ENCODE peak calls at places on chromosomes 2 and 18, in ten cellular contexts. One of them, this sample, is unnamed.

GRCh38 chr2:68059769-68060525 is 2.9 kb downstream of the C1D start:
- DNase-seq in A549: no peak
- DNase-seq in WTC11: no peak
- DNase-seq in left lung: no peak
- DNase-seq in AG09309: peak
- DNase-seq in IMR-90: peak
- DNase-seq in BE2C: no peak
- DNase-seq in NB4: no peak
- DNase-seq in adrenal gland: no peak
- DNase-seq in Calu3: no peak
- DNase-seq in this sample: no peak

GRCh38 chr18:64929026-64929425 is 780.1 kb upstream of the LINC00305 start:
- DNase-seq in IMR-90: no peak
- DNase-seq in A549: no peak
- DNase-seq in BE2C: no peak
- DNase-seq in left lung: no peak
- DNase-seq in WTC11: no peak
- DNase-seq in NB4: no peak
- DNase-seq in AG09309: no peak
- DNase-seq in Calu3: no peak
- DNase-seq in adrenal gland: no peak
- DNase-seq in this sample: no peak

GRCh38 chr2:140947236-140947635 is 1183.6 kb downstream of the LRP1B start:
- DNase-seq in WTC11: no peak
- DNase-seq in NB4: no peak
- DNase-seq in adrenal gland: no peak
- DNase-seq in Calu3: no peak
- DNase-seq in AG09309: no peak
- DNase-seq in left lung: no peak
- DNase-seq in A549: no peak
- DNase-seq in IMR-90: no peak
- DNase-seq in BE2C: no peak
- DNase-seq in this sample: no peak

GRCh38 chr2:239316562-239317465 is 84.0 kb downstream of the HDAC4 start:
- DNase-seq in Calu3: no peak
- DNase-seq in adrenal gland: peak
- DNase-seq in left lung: no peak
- DNase-seq in BE2C: no peak
- DNase-seq in A549: no peak
- DNase-seq in IMR-90: peak
- DNase-seq in NB4: no peak
- DNase-seq in AG09309: no peak
- DNase-seq in WTC11: no peak
- DNase-seq in this sample: peak

GRCh38 chr2:42057159-42057901 is 9.5 kb downstream of the PKDCC start:
- DNase-seq in WTC11: no peak
- DNase-seq in A549: no peak
- DNase-seq in left lung: no peak
- DNase-seq in IMR-90: no peak
- DNase-seq in BE2C: no peak
- DNase-seq in AG09309: no peak
- DNase-seq in adrenal gland: no peak
- DNase-seq in NB4: no peak
- DNase-seq in Calu3: no peak
- DNase-seq in this sample: no peak

GRCh38 chr2:15667579-15668556 is 76.2 kb downstream of the DDX1 start:
- DNase-seq in A549: no peak
- DNase-seq in adrenal gland: no peak
- DNase-seq in left lung: no peak
- DNase-seq in Calu3: no peak
- DNase-seq in IMR-90: peak
- DNase-seq in NB4: no peak
- DNase-seq in WTC11: no peak
- DNase-seq in AG09309: no peak
- DNase-seq in BE2C: no peak
- DNase-seq in this sample: no peak

GRCh38 chr18:75198046-75198445 is 10.9 kb downstream of the PTGR3 start:
- DNase-seq in AG09309: no peak
- DNase-seq in BE2C: no peak
- DNase-seq in adrenal gland: no peak
- DNase-seq in A549: no peak
- DNase-seq in left lung: no peak
- DNase-seq in NB4: no peak
- DNase-seq in Calu3: no peak
- DNase-seq in IMR-90: peak
- DNase-seq in WTC11: no peak
- DNase-seq in this sample: no peak

GRCh38 chr2:177633111-177633510 is 240.5 kb downstream of the AGPS start:
- DNase-seq in adrenal gland: no peak
- DNase-seq in left lung: no peak
- DNase-seq in IMR-90: no peak
- DNase-seq in BE2C: no peak
- DNase-seq in AG09309: no peak
- DNase-seq in WTC11: no peak
- DNase-seq in A549: no peak
- DNase-seq in Calu3: no peak
- DNase-seq in NB4: peak
- DNase-seq in this sample: no peak

GRCh38 chr2:163625632-163626031 is 110.2 kb downstream of the FIGN start:
- DNase-seq in A549: no peak
- DNase-seq in Calu3: no peak
- DNase-seq in left lung: no peak
- DNase-seq in WTC11: no peak
- DNase-seq in AG09309: no peak
- DNase-seq in IMR-90: no peak
- DNase-seq in BE2C: no peak
- DNase-seq in NB4: no peak
- DNase-seq in adrenal gland: no peak
- DNase-seq in this sample: no peak

GRCh38 chr2:217327981-217328760 is 468.3 kb upstream of the TNP1 start:
- DNase-seq in Calu3: no peak
- DNase-seq in BE2C: no peak
- DNase-seq in A549: no peak
- DNase-seq in IMR-90: no peak
- DNase-seq in AG09309: no peak
- DNase-seq in adrenal gland: no peak
- DNase-seq in NB4: no peak
- DNase-seq in left lung: no peak
- DNase-seq in WTC11: no peak
- DNase-seq in this sample: no peak

GRCh38 chr2:217653240-217653639 is 349.6 kb downstream of the TNS1 start:
- DNase-seq in NB4: peak
- DNase-seq in adrenal gland: peak
- DNase-seq in left lung: no peak
- DNase-seq in AG09309: peak
- DNase-seq in Calu3: peak
- DNase-seq in BE2C: no peak
- DNase-seq in A549: peak
- DNase-seq in WTC11: no peak
- DNase-seq in IMR-90: peak
- DNase-seq in this sample: no peak

GRCh38 chr2:240733803-240734495 is 42.3 kb downstream of the AQP12A start:
- DNase-seq in WTC11: peak
- DNase-seq in left lung: no peak
- DNase-seq in IMR-90: no peak
- DNase-seq in A549: peak
- DNase-seq in adrenal gland: no peak
- DNase-seq in Calu3: no peak
- DNase-seq in BE2C: no peak
- DNase-seq in NB4: peak
- DNase-seq in AG09309: no peak
- DNase-seq in this sample: no peak
- TF ChIP-seq CTCF in WTC11: no peak
- TF ChIP-seq CTCF in left lung: no peak
- TF ChIP-seq CTCF in IMR-90: no peak
- TF ChIP-seq CTCF in A549: peak
- TF ChIP-seq CTCF in adrenal gland: no peak
- TF ChIP-seq CTCF in Calu3: no peak
- TF ChIP-seq CTCF in BE2C: no peak
- TF ChIP-seq CTCF in NB4: peak
- TF ChIP-seq CTCF in AG09309: peak
- TF ChIP-seq CTCF in this sample: peak

GRCh38 chr18:14944838-14945237 is 196.9 kb downstream of the ANKRD30B start:
- DNase-seq in left lung: no peak
- DNase-seq in Calu3: no peak
- DNase-seq in A549: no peak
- DNase-seq in BE2C: no peak
- DNase-seq in adrenal gland: no peak
- DNase-seq in WTC11: no peak
- DNase-seq in IMR-90: no peak
- DNase-seq in NB4: no peak
- DNase-seq in AG09309: no peak
- DNase-seq in this sample: no peak
- TF ChIP-seq CTCF in left lung: no peak
- TF ChIP-seq CTCF in Calu3: no peak
- TF ChIP-seq CTCF in A549: no peak
- TF ChIP-seq CTCF in BE2C: no peak
- TF ChIP-seq CTCF in adrenal gland: no peak
- TF ChIP-seq CTCF in WTC11: no peak
- TF ChIP-seq CTCF in IMR-90: no peak
- TF ChIP-seq CTCF in NB4: no peak
- TF ChIP-seq CTCF in AG09309: no peak
- TF ChIP-seq CTCF in this sample: no peak

DNA sequence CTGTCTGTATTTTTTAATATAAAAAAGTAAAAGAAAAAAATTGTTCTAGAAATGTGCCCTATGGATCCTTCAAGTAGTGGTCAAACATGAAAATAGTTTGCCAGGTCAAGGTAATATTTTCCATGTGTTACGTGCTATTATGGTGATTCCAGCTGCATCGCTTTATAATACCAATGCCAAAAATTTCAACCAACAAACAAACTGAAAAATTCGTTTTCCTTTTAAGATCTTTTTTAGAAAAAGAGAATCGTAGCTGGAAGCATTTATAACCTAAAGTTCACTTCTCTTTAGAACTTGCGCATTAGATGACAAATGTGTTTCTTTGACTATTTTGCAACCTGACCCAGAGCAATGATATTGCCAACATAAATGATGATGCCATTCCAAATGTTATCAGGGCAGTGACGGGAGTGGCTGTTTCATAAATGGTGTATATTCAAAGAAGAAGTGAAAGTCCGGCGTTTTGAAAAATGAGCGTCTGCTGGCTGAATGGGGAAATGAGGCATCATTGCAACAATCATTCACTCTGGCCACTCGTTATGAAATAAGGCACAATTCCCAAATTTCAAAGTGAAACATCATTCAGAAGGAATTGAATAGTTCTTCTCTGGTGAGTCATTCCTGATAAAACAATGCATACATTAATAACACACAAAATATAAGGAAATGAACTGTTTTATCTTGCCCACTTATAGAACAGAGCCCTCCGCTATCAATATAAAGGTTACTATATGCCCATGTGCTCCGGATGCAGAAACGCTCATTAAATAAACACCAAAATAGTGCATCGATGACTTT is 297.4 kb downstream of the TGIF1 start:
- DNase-seq in IMR-90: peak
- DNase-seq in NB4: peak
- DNase-seq in BE2C: no peak
- DNase-seq in Calu3: peak
- DNase-seq in AG09309: no peak
- DNase-seq in left lung: no peak
- DNase-seq in adrenal gland: peak
- DNase-seq in A549: no peak
- DNase-seq in WTC11: no peak
- DNase-seq in this sample: no peak
- TF ChIP-seq CTCF in IMR-90: no peak
- TF ChIP-seq CTCF in NB4: no peak
- TF ChIP-seq CTCF in BE2C: no peak
- TF ChIP-seq CTCF in Calu3: no peak
- TF ChIP-seq CTCF in AG09309: no peak
- TF ChIP-seq CTCF in left lung: no peak
- TF ChIP-seq CTCF in adrenal gland: no peak
- TF ChIP-seq CTCF in A549: no peak
- TF ChIP-seq CTCF in WTC11: no peak
- TF ChIP-seq CTCF in this sample: no peak

GRCh38 chr2:223994562-223995162 is 37.4 kb downstream of the MRPL44 start:
- DNase-seq in left lung: no peak
- DNase-seq in AG09309: no peak
- DNase-seq in BE2C: no peak
- DNase-seq in WTC11: no peak
- DNase-seq in IMR-90: no peak
- DNase-seq in NB4: no peak
- DNase-seq in A549: no peak
- DNase-seq in Calu3: no peak
- DNase-seq in adrenal gland: no peak
- DNase-seq in this sample: no peak

GRCh38 chr2:223993634-223994232 is 36.5 kb downstream of the MRPL44 start:
- DNase-seq in IMR-90: peak
- DNase-seq in BE2C: peak
- DNase-seq in AG09309: peak
- DNase-seq in NB4: peak
- DNase-seq in A549: peak
- DNase-seq in adrenal gland: peak
- DNase-seq in left lung: no peak
- DNase-seq in WTC11: peak
- DNase-seq in Calu3: peak
- DNase-seq in this sample: no peak

GRCh38 chr2:223989860-223990237 is 32.6 kb downstream of the MRPL44 start:
- DNase-seq in AG09309: no peak
- DNase-seq in Calu3: no peak
- DNase-seq in WTC11: no peak
- DNase-seq in adrenal gland: no peak
- DNase-seq in A549: no peak
- DNase-seq in NB4: no peak
- DNase-seq in left lung: no peak
- DNase-seq in BE2C: no peak
- DNase-seq in IMR-90: no peak
- DNase-seq in this sample: no peak

GRCh38 chr2:223991611-223992010 is 34.3 kb downstream of the MRPL44 start:
- DNase-seq in left lung: no peak
- DNase-seq in A549: no peak
- DNase-seq in NB4: no peak
- DNase-seq in AG09309: no peak
- DNase-seq in IMR-90: no peak
- DNase-seq in adrenal gland: no peak
- DNase-seq in BE2C: no peak
- DNase-seq in WTC11: no peak
- DNase-seq in Calu3: no peak
- DNase-seq in this sample: no peak

DNA sequence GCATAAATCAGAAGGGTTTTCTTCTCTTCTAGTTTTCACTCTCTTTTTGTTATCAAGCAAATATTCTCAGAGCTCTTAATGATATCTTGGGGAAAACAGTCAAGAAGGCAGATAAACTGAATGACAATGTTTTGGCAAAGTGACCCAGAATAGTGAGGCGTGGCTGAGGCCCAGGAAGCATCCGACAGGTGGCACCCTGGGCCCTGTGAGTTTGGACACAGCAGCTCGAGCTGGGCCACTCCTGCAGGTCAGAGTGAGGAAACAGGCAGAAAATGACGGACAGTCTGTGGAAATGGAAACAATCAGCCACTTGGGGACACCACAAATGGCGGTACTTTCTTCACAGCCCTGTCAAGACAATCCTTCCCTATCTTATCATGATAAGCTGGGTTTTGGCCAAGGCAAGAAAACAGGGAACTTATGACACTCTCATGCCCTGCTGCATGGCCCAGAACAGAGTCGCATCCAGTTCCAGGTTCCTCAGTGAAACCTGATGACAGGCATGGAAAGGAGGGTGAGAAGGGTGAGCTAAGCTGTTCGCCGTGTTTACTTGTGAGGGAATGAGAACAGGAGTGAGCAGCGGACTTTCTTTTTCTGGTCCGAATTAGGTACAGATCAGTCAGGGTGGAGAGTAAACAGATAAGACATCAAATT is 32.1 kb downstream of the MRPL44 start:
- DNase-seq in WTC11: peak
- DNase-seq in Calu3: peak
- DNase-seq in AG09309: no peak
- DNase-seq in A549: peak
- DNase-seq in NB4: no peak
- DNase-seq in IMR-90: no peak
- DNase-seq in left lung: no peak
- DNase-seq in BE2C: no peak
- DNase-seq in adrenal gland: no peak
- DNase-seq in this sample: no peak
- TF ChIP-seq CTCF in WTC11: no peak
- TF ChIP-seq CTCF in Calu3: no peak
- TF ChIP-seq CTCF in AG09309: no peak
- TF ChIP-seq CTCF in A549: no peak
- TF ChIP-seq CTCF in NB4: no peak
- TF ChIP-seq CTCF in IMR-90: no peak
- TF ChIP-seq CTCF in left lung: no peak
- TF ChIP-seq CTCF in BE2C: peak
- TF ChIP-seq CTCF in adrenal gland: no peak
- TF ChIP-seq CTCF in this sample: no peak

This sample was measured in type B pancreatic cell.